ENCODE peak calls at places on chromosomes 6 and 20, in six cellular contexts. One of them, this sample, is unnamed.

GRCh38 chr20:17871181-17871580 is 97.4 kb downstream of the SNX5 start:
- DNase-seq in ascending aorta: no peak
- DNase-seq in psoas muscle: no peak
- DNase-seq in fibroblast of lung: peak
- DNase-seq in fibroblast of mammary gland: no peak
- DNase-seq in small intestine: peak
- DNase-seq in this sample: no peak

GRCh38 chr20:53399592-53400335 is 193.9 kb downstream of the ZNF217 start:
- DNase-seq in ascending aorta: no peak
- DNase-seq in psoas muscle: no peak
- DNase-seq in fibroblast of lung: peak
- DNase-seq in fibroblast of mammary gland: peak
- DNase-seq in small intestine: no peak
- DNase-seq in this sample: no peak

GRCh38 chr20:37443596-37443995 is 77.5 kb upstream of the NNAT start:
- DNase-seq in ascending aorta: no peak
- DNase-seq in psoas muscle: no peak
- DNase-seq in fibroblast of lung: no peak
- DNase-seq in fibroblast of mammary gland: no peak
- DNase-seq in small intestine: no peak
- DNase-seq in this sample: no peak

GRCh38 chr6:11317885-11318771 is 85.7 kb upstream of the NEDD9 start:
- DNase-seq in ascending aorta: peak
- DNase-seq in psoas muscle: peak
- DNase-seq in fibroblast of lung: peak
- DNase-seq in fibroblast of mammary gland: peak
- DNase-seq in small intestine: peak
- DNase-seq in this sample: no peak

GRCh38 chr6:140960566-140960965 is 1172.2 kb upstream of the GJE1 start:
- DNase-seq in ascending aorta: no peak
- DNase-seq in psoas muscle: no peak
- DNase-seq in fibroblast of lung: peak
- DNase-seq in fibroblast of mammary gland: no peak
- DNase-seq in small intestine: no peak
- DNase-seq in this sample: no peak

GRCh38 chr6:118813795-118814194 is 80.2 kb upstream of the ASF1A start:
- DNase-seq in ascending aorta: no peak
- DNase-seq in psoas muscle: no peak
- DNase-seq in fibroblast of lung: peak
- DNase-seq in fibroblast of mammary gland: peak
- DNase-seq in small intestine: no peak
- DNase-seq in this sample: no peak

GRCh38 chr6:168162366-168162765 is 83.4 kb upstream of the FRMD1 start:
- DNase-seq in ascending aorta: no peak
- DNase-seq in psoas muscle: no peak
- DNase-seq in fibroblast of lung: no peak
- DNase-seq in fibroblast of mammary gland: no peak
- DNase-seq in small intestine: no peak
- DNase-seq in this sample: no peak

GRCh38 chr6:8183266-8183665 is 80.9 kb upstream of the EEF1E1 start:
- DNase-seq in ascending aorta: no peak
- DNase-seq in psoas muscle: no peak
- DNase-seq in fibroblast of lung: no peak
- DNase-seq in fibroblast of mammary gland: no peak
- DNase-seq in small intestine: no peak
- DNase-seq in this sample: no peak

GRCh38 chr20:63234693-63235398 is 859 bp upstream of the BIRC7 start:
- DNase-seq in ascending aorta: no peak
- DNase-seq in psoas muscle: no peak
- DNase-seq in fibroblast of lung: no peak
- DNase-seq in fibroblast of mammary gland: no peak
- DNase-seq in small intestine: peak
- DNase-seq in this sample: no peak

GRCh38 chr6:8219352-8219943 is 117.1 kb upstream of the EEF1E1 start:
- DNase-seq in ascending aorta: peak
- DNase-seq in psoas muscle: no peak
- DNase-seq in fibroblast of lung: peak
- DNase-seq in fibroblast of mammary gland: peak
- DNase-seq in small intestine: peak
- DNase-seq in this sample: peak

GRCh38 chr6:3771407-3772011 is 20.0 kb upstream of the PXDC1 start:
- DNase-seq in ascending aorta: no peak
- DNase-seq in psoas muscle: no peak
- DNase-seq in fibroblast of lung: no peak
- DNase-seq in fibroblast of mammary gland: no peak
- DNase-seq in small intestine: no peak
- DNase-seq in this sample: no peak

GRCh38 chr6:3768502-3768901 is 17.0 kb upstream of the PXDC1 start:
- DNase-seq in ascending aorta: no peak
- DNase-seq in psoas muscle: no peak
- DNase-seq in fibroblast of lung: no peak
- DNase-seq in fibroblast of mammary gland: no peak
- DNase-seq in small intestine: no peak
- DNase-seq in this sample: no peak

GRCh38 chr6:3769610-3770009 is 18.1 kb upstream of the PXDC1 start:
- DNase-seq in ascending aorta: no peak
- DNase-seq in psoas muscle: no peak
- DNase-seq in fibroblast of lung: peak
- DNase-seq in fibroblast of mammary gland: peak
- DNase-seq in small intestine: no peak
- DNase-seq in this sample: no peak

GRCh38 chr6:3773696-3774298 is 22.3 kb upstream of the PXDC1 start:
- DNase-seq in ascending aorta: no peak
- DNase-seq in psoas muscle: no peak
- DNase-seq in fibroblast of lung: peak
- DNase-seq in fibroblast of mammary gland: peak
- DNase-seq in small intestine: no peak
- DNase-seq in this sample: no peak

GRCh38 chr6:3770023-3770422 is 18.5 kb upstream of the PXDC1 start:
- DNase-seq in ascending aorta: no peak
- DNase-seq in psoas muscle: no peak
- DNase-seq in fibroblast of lung: no peak
- DNase-seq in fibroblast of mammary gland: no peak
- DNase-seq in small intestine: no peak
- DNase-seq in this sample: no peak
- H3K4me3 ChIP-seq in ascending aorta: no peak
- H3K4me3 ChIP-seq in psoas muscle: no peak
- H3K4me3 ChIP-seq in fibroblast of lung: no peak
- H3K4me3 ChIP-seq in fibroblast of mammary gland: no peak
- H3K4me3 ChIP-seq in small intestine: no peak
- H3K4me3 ChIP-seq in this sample: no peak

GRCh38 chr6:161346717-161347504 is 73.0 kb upstream of the AGPAT4 start:
- DNase-seq in ascending aorta: no peak
- DNase-seq in psoas muscle: no peak
- DNase-seq in fibroblast of lung: no peak
- DNase-seq in fibroblast of mammary gland: no peak
- DNase-seq in small intestine: no peak
- DNase-seq in this sample: no peak
- H3K4me3 ChIP-seq in ascending aorta: no peak
- H3K4me3 ChIP-seq in psoas muscle: no peak
- H3K4me3 ChIP-seq in fibroblast of lung: no peak
- H3K4me3 ChIP-seq in fibroblast of mammary gland: no peak
- H3K4me3 ChIP-seq in small intestine: no peak
- H3K4me3 ChIP-seq in this sample: no peak

GRCh38 chr6:157032923-157033322 is 255.7 kb downstream of the ARID1B start:
- DNase-seq in ascending aorta: no peak
- DNase-seq in psoas muscle: no peak
- DNase-seq in fibroblast of lung: no peak
- DNase-seq in fibroblast of mammary gland: no peak
- DNase-seq in small intestine: no peak
- DNase-seq in this sample: no peak

GRCh38 chr6:157036245-157036681 is 259.1 kb downstream of the ARID1B start:
- DNase-seq in ascending aorta: no peak
- DNase-seq in psoas muscle: no peak
- DNase-seq in fibroblast of lung: peak
- DNase-seq in fibroblast of mammary gland: peak
- DNase-seq in small intestine: peak
- DNase-seq in this sample: no peak

GRCh38 chr6:157034433-157035230 is 257.5 kb downstream of the ARID1B start:
- DNase-seq in ascending aorta: no peak
- DNase-seq in psoas muscle: no peak
- DNase-seq in fibroblast of lung: peak
- DNase-seq in fibroblast of mammary gland: peak
- DNase-seq in small intestine: peak
- DNase-seq in this sample: peak

GRCh38 chr6:157035576-157035975 is 258.4 kb downstream of the ARID1B start:
- DNase-seq in ascending aorta: no peak
- DNase-seq in psoas muscle: no peak
- DNase-seq in fibroblast of lung: no peak
- DNase-seq in fibroblast of mammary gland: no peak
- DNase-seq in small intestine: no peak
- DNase-seq in this sample: no peak

DNA sequence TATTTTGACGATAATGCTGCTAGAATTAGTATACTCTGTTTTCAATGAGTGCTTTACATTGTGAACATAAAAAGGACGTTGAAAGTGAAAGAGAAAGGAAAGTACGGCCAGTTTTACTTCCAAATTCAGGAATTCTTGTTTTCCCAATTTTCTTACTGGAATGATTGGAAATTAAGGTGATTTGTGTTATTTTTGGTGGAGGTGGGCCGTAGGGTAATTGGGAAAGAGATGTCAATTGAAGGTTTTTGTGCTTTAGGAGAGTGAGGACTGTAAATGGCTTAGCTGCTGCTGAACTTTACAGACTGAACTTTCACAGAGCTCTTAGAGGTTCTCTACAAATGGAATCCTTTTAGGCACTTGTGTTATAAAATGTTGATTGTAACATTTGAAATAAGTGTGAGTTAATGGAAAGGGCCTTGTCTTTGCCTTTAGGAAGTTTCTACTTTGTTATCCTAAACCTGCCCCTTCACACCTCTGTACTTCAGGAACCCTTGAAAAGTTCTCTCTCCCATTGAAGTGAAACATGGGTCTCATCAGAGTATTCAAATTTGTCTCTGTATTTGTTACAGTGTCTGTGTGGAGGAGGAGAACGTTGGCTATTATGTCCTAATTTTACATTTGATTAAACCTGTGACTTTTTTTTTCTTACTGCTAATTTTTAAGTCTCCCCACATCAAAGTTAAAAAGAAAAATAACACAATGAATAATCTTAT is 256.4 kb downstream of the ARID1B start:
- DNase-seq in ascending aorta: no peak
- DNase-seq in psoas muscle: no peak
- DNase-seq in fibroblast of lung: no peak
- DNase-seq in fibroblast of mammary gland: peak
- DNase-seq in small intestine: peak
- DNase-seq in this sample: no peak
- H3K4me3 ChIP-seq in ascending aorta: peak
- H3K4me3 ChIP-seq in psoas muscle: peak
- H3K4me3 ChIP-seq in fibroblast of lung: peak
- H3K4me3 ChIP-seq in fibroblast of mammary gland: peak
- H3K4me3 ChIP-seq in small intestine: peak
- H3K4me3 ChIP-seq in this sample: no peak

GRCh38 chr6:24888967-24889366 is 46.8 kb downstream of the RIPOR2 start:
- DNase-seq in ascending aorta: no peak
- DNase-seq in psoas muscle: no peak
- DNase-seq in fibroblast of lung: no peak
- DNase-seq in fibroblast of mammary gland: no peak
- DNase-seq in small intestine: no peak
- DNase-seq in this sample: peak
- H3K4me3 ChIP-seq in ascending aorta: no peak
- H3K4me3 ChIP-seq in psoas muscle: no peak
- H3K4me3 ChIP-seq in fibroblast of lung: no peak
- H3K4me3 ChIP-seq in fibroblast of mammary gland: no peak
- H3K4me3 ChIP-seq in small intestine: no peak
- H3K4me3 ChIP-seq in this sample: no peak

GRCh38 chr6:165606740-165607008 is 56.4 kb downstream of the PDE10A start:
- DNase-seq in ascending aorta: no peak
- DNase-seq in psoas muscle: no peak
- DNase-seq in fibroblast of lung: no peak
- DNase-seq in fibroblast of mammary gland: no peak
- DNase-seq in small intestine: no peak
- DNase-seq in this sample: no peak

GRCh38 chr6:165615629-165616028 is 47.4 kb downstream of the PDE10A start:
- DNase-seq in ascending aorta: no peak
- DNase-seq in psoas muscle: no peak
- DNase-seq in fibroblast of lung: peak
- DNase-seq in fibroblast of mammary gland: peak
- DNase-seq in small intestine: no peak
- DNase-seq in this sample: no peak

GRCh38 chr6:165605901-165606739 is 56.9 kb downstream of the PDE10A start:
- DNase-seq in ascending aorta: no peak
- DNase-seq in psoas muscle: no peak
- DNase-seq in fibroblast of lung: no peak
- DNase-seq in fibroblast of mammary gland: no peak
- DNase-seq in small intestine: peak
- DNase-seq in this sample: peak

GRCh38 chr6:165616116-165616515 is 46.9 kb downstream of the PDE10A start:
- DNase-seq in ascending aorta: no peak
- DNase-seq in psoas muscle: no peak
- DNase-seq in fibroblast of lung: no peak
- DNase-seq in fibroblast of mammary gland: peak
- DNase-seq in small intestine: no peak
- DNase-seq in this sample: no peak

DNA sequence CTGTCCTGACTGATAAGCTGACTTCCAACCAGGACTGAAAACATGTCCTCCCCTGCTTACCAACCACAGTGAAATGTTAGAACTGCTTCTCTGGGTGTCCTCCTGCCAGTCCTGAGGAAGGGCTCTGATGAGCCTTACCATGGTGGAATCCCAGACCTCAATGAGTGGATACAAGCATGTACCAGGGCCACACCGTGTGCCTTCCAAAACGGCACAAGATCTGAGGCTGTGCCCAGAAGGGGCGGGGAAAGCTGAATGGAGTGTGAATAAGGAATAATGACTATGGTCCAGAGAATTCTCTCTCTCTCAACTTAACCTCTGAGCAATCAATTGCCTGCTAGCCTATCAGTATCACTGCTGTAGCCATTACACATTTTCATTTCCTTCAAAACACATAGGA is 51.7 kb downstream of the PDE10A start:
- DNase-seq in ascending aorta: no peak
- DNase-seq in psoas muscle: no peak
- DNase-seq in fibroblast of lung: no peak
- DNase-seq in fibroblast of mammary gland: no peak
- DNase-seq in small intestine: no peak
- DNase-seq in this sample: no peak
- H3K4me3 ChIP-seq in ascending aorta: no peak
- H3K4me3 ChIP-seq in psoas muscle: no peak
- H3K4me3 ChIP-seq in fibroblast of lung: no peak
- H3K4me3 ChIP-seq in fibroblast of mammary gland: no peak
- H3K4me3 ChIP-seq in small intestine: no peak
- H3K4me3 ChIP-seq in this sample: no peak

DNA sequence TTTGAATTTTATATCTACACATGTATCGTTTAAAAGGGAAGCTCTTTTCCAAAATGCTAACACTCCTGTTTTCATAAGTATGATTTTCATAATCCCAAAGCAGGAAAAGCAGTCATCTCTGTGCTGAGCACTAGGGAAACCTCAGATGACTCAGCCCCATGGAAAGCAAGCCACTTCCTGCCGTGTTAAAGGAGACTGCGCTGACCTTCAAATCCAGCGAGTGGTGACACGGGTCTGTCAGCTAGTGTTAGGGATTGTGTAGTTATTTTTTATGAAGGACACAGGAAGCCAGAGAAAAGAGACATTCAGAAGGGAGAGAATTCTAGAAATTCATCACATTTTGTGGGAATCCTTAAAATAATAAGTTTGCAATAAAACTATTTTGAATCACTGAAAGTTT is 57.0 kb upstream of the CD93 start:
- DNase-seq in ascending aorta: peak
- DNase-seq in psoas muscle: peak
- DNase-seq in fibroblast of lung: peak
- DNase-seq in fibroblast of mammary gland: peak
- DNase-seq in small intestine: peak
- DNase-seq in this sample: no peak
- H3K4me3 ChIP-seq in ascending aorta: no peak
- H3K4me3 ChIP-seq in psoas muscle: no peak
- H3K4me3 ChIP-seq in fibroblast of lung: no peak
- H3K4me3 ChIP-seq in fibroblast of mammary gland: no peak
- H3K4me3 ChIP-seq in small intestine: no peak
- H3K4me3 ChIP-seq in this sample: no peak

This sample was measured in Jurkat, Clone E6-1.